ENCODE peak calls at places on chromosome 1, in ten cellular contexts. I is AG09319; P is activated naive CD4-positive, alpha-beta T cell treated with anti-CD3 and anti-CD28 coated beads, Interleukin-2, amount 50 U/mL, for 16 hours; L is left colon; E is endodermal cell; J is astrocyte of the spinal cord; V is fibroblast of mammary gland; U is stimulated activated CD8-positive, alpha-beta memory T cell treated with anti-CD3 and anti-CD28 coated beads, Interleukin-2, amount 100 ng/mL, for 48 hours; M is kidney glomerular epithelial cell; D is heart right ventricle. B is an unnamed sample.

GRCh38 chr1:168947039-168947438 is 159.5 kb upstream of the ATP1B1 start:
- DNase-seq in I (no peak), P (no peak), L (no peak), E (no peak), J (no peak), V (no peak), U (no peak), M (no peak), D (no peak), B (no peak)

GRCh38 chr1:248618878-248619277 is 16.0 kb downstream of the OR2T11 start:
- DNase-seq in I (peak), P (peak), L (peak), E (peak), J (no peak), V (peak), U (peak), M (peak), D (peak), B (peak)

GRCh38 chr1:115118596-115118995 is 29.3 kb upstream of the TSPAN2 start:
- DNase-seq in I (no peak), P (no peak), L (no peak), E (no peak), J (no peak), V (peak), U (no peak), M (no peak), D (no peak), B (no peak)

GRCh38 chr1:234553241-234554156 is 56.5 kb downstream of the IRF2BP2 start:
- DNase-seq in I (peak), P (no peak), L (no peak), E (peak), J (peak), V (peak), U (no peak), M (peak), D (no peak), B (no peak)

GRCh38 chr1:153543738-153544135 is 1.9 kb downstream of the S100A4 start:
- DNase-seq in I (no peak), P (no peak), L (no peak), E (no peak), J (no peak), V (no peak), U (no peak), M (no peak), D (no peak), B (no peak)

GRCh38 chr1:111334169-111334568 is 43.5 kb downstream of the CHIA start:
- DNase-seq in I (peak), P (peak), L (peak), E (peak), J (peak), V (peak), U (no peak), M (peak), D (no peak), B (no peak)

GRCh38 chr1:222552882-222553281 is 5.0 kb upstream of the HHIPL2 start:
- DNase-seq in I (no peak), P (no peak), L (no peak), E (no peak), J (no peak), V (peak), U (no peak), M (no peak), D (no peak), B (no peak)

GRCh38 chr1:93093332-93094006 is 14.4 kb downstream of the MTF2 start:
- DNase-seq in I (no peak), P (no peak), L (no peak), E (no peak), J (no peak), V (no peak), U (no peak), M (no peak), D (no peak), B (no peak)

GRCh38 chr1:222814536-222815366 is at the start of gene DISP1:
- DNase-seq in I (no peak), P (peak), L (peak), E (peak), J (peak), V (peak), U (peak), M (peak), D (peak), B (peak)

GRCh38 chr1:20632386-20632785 is 872 bp upstream of the PINK1 start:
- DNase-seq in I (no peak), P (no peak), L (no peak), E (no peak), J (no peak), V (no peak), U (no peak), M (no peak), D (no peak), B (no peak)

GRCh38 chr1:205440476-205441317 is 15.1 kb downstream of the BLACAT1 start:
- DNase-seq in I (no peak), P (peak), L (peak), E (peak), J (peak), V (peak), U (peak), M (peak), D (no peak), B (peak)

GRCh38 chr1:4267381-4268261 is 367.5 kb upstream of the C1orf174 start:
- DNase-seq in I (no peak), P (no peak), L (no peak), E (no peak), J (no peak), V (no peak), U (no peak), M (peak), D (no peak), B (no peak)

GRCh38 chr1:156115514-156116374 is 1.2 kb downstream of the LMNA start:
- DNase-seq in I (no peak), P (no peak), L (peak), E (peak), J (peak), V (peak), U (no peak), M (peak), D (peak), B (no peak)

GRCh38 chr1:8712413-8713229 is 104.8 kb downstream of the RERE start:
- DNase-seq in I (peak), P (no peak), L (no peak), E (no peak), J (peak), V (peak), U (no peak), M (peak), D (no peak), B (peak)

GRCh38 chr1:211514030-211514754 is 22.2 kb upstream of the RD3 start:
- DNase-seq in I (peak), P (peak), L (peak), E (peak), J (peak), V (peak), U (peak), M (peak), D (peak), B (peak)

GRCh38 chr1:3154081-3154795 is 85.2 kb downstream of the PRDM16 start:
- DNase-seq in I (no peak), P (no peak), L (no peak), E (no peak), J (no peak), V (no peak), U (no peak), M (no peak), D (no peak), B (no peak)

GRCh38 chr1:233759665-233760064 is 144.8 kb upstream of the SLC35F3 start:
- DNase-seq in I (no peak), P (no peak), L (no peak), E (no peak), J (no peak), V (no peak), U (no peak), M (no peak), D (no peak), B (no peak)

GRCh38 chr1:55257958-55258357 is 42.8 kb upstream of the USP24 start:
- DNase-seq in I (no peak), P (no peak), L (peak), E (no peak), J (no peak), V (no peak), U (peak), M (no peak), D (no peak), B (no peak)

GRCh38 chr1:182269097-182269496 is 122.5 kb downstream of the GLUL start:
- DNase-seq in I (no peak), P (no peak), L (no peak), E (no peak), J (no peak), V (no peak), U (no peak), M (no peak), D (no peak), B (no peak)

GRCh38 chr1:152003846-152004442 is 10.3 kb upstream of the S100A10 start:
- DNase-seq in I (no peak), P (no peak), L (no peak), E (peak), J (no peak), V (no peak), U (no peak), M (no peak), D (no peak), B (no peak)

GRCh38 chr1:230772457-230773395 is 25.5 kb downstream of the CAPN9 start:
- DNase-seq in I (peak), P (no peak), L (peak), E (peak), J (peak), V (peak), U (no peak), M (peak), D (peak), B (no peak)

GRCh38 chr1:19003371-19004290 is 47.2 kb upstream of the IFFO2 start:
- DNase-seq in I (no peak), P (no peak), L (no peak), E (no peak), J (peak), V (peak), U (no peak), M (peak), D (no peak), B (no peak)

B was measured in NCI-H774.